ENCODE peak calls at places on chromosomes 3 and 15, in ten cellular contexts. One of them, this sample, is unnamed.
A peak's percentile ranks its signal among the peaks of the same experiment; 100 is the strongest.

GRCh38 chr3:132641837-132642538 is 17.6 kb downstream of the ACAD11 start:
- DNase-seq in T-helper 17 cell: no peak
- DNase-seq in GM23248: peak; percentile 76
- DNase-seq in AG09309: no peak
- DNase-seq in HFFc6: peak; percentile 60
- DNase-seq in breast epithelium: no peak
- DNase-seq in kidney glomerular epithelial cell: peak; percentile 76
- DNase-seq in activated CD8-positive, alpha-beta T cell treated with anti-CD3 and anti-CD28 coated beads, Interleukin-2, amount 10 ng/mL, durations not matched to agents 7 days and 5 days: no peak
- DNase-seq in activated CD4-positive, alpha-beta T cell treated with anti-CD3 and anti-CD28 coated beads, Interleukin-2, amount 50 U/mL, for 1 hour: no peak
- DNase-seq in right atrium auricular region: no peak
- DNase-seq in this sample: peak; percentile 62

GRCh38 chr3:107413264-107413663 is 36.0 kb downstream of the CCDC54 start:
- DNase-seq in GM23248: no peak
- DNase-seq in HFFc6: no peak
- DNase-seq in T-helper 17 cell: no peak
- DNase-seq in kidney glomerular epithelial cell: no peak
- DNase-seq in right atrium auricular region: no peak
- DNase-seq in activated CD8-positive, alpha-beta T cell treated with anti-CD3 and anti-CD28 coated beads, Interleukin-2, amount 10 ng/mL, durations not matched to agents 7 days and 5 days: no peak
- DNase-seq in breast epithelium: no peak
- DNase-seq in activated CD4-positive, alpha-beta T cell treated with anti-CD3 and anti-CD28 coated beads, Interleukin-2, amount 50 U/mL, for 1 hour: no peak
- DNase-seq in AG09309: no peak
- DNase-seq in this sample: no peak

GRCh38 chr3:52527039-52527731 is 6.5 kb downstream of the NT5DC2 start:
- DNase-seq in HFFc6: no peak
- DNase-seq in T-helper 17 cell: no peak
- DNase-seq in GM23248: no peak
- DNase-seq in right atrium auricular region: no peak
- DNase-seq in breast epithelium: peak; percentile 50
- DNase-seq in activated CD8-positive, alpha-beta T cell treated with anti-CD3 and anti-CD28 coated beads, Interleukin-2, amount 10 ng/mL, durations not matched to agents 7 days and 5 days: no peak
- DNase-seq in kidney glomerular epithelial cell: no peak
- DNase-seq in activated CD4-positive, alpha-beta T cell treated with anti-CD3 and anti-CD28 coated beads, Interleukin-2, amount 50 U/mL, for 1 hour: no peak
- DNase-seq in AG09309: no peak
- DNase-seq in this sample: no peak

GRCh38 chr3:117597865-117598264 is 888.3 kb downstream of the TUSC7 start:
- DNase-seq in HFFc6: no peak
- DNase-seq in activated CD4-positive, alpha-beta T cell treated with anti-CD3 and anti-CD28 coated beads, Interleukin-2, amount 50 U/mL, for 1 hour: no peak
- DNase-seq in AG09309: no peak
- DNase-seq in breast epithelium: no peak
- DNase-seq in kidney glomerular epithelial cell: no peak
- DNase-seq in right atrium auricular region: no peak
- DNase-seq in activated CD8-positive, alpha-beta T cell treated with anti-CD3 and anti-CD28 coated beads, Interleukin-2, amount 10 ng/mL, durations not matched to agents 7 days and 5 days: no peak
- DNase-seq in GM23248: no peak
- DNase-seq in T-helper 17 cell: no peak
- DNase-seq in this sample: no peak

GRCh38 chr3:71710906-71711494 is 14.2 kb downstream of the EIF4E3 start:
- DNase-seq in GM23248: peak; percentile 80
- DNase-seq in activated CD8-positive, alpha-beta T cell treated with anti-CD3 and anti-CD28 coated beads, Interleukin-2, amount 10 ng/mL, durations not matched to agents 7 days and 5 days: no peak
- DNase-seq in AG09309: no peak
- DNase-seq in breast epithelium: no peak
- DNase-seq in kidney glomerular epithelial cell: peak; percentile 46
- DNase-seq in right atrium auricular region: no peak
- DNase-seq in activated CD4-positive, alpha-beta T cell treated with anti-CD3 and anti-CD28 coated beads, Interleukin-2, amount 50 U/mL, for 1 hour: no peak
- DNase-seq in HFFc6: peak; percentile 62
- DNase-seq in T-helper 17 cell: no peak
- DNase-seq in this sample: peak; percentile 61

GRCh38 chr3:73419179-73419803 is 205.4 kb downstream of the PDZRN3 start:
- DNase-seq in kidney glomerular epithelial cell: no peak
- DNase-seq in activated CD4-positive, alpha-beta T cell treated with anti-CD3 and anti-CD28 coated beads, Interleukin-2, amount 50 U/mL, for 1 hour: no peak
- DNase-seq in T-helper 17 cell: no peak
- DNase-seq in activated CD8-positive, alpha-beta T cell treated with anti-CD3 and anti-CD28 coated beads, Interleukin-2, amount 10 ng/mL, durations not matched to agents 7 days and 5 days: no peak
- DNase-seq in HFFc6: peak; percentile 90
- DNase-seq in right atrium auricular region: no peak
- DNase-seq in AG09309: peak; percentile 42
- DNase-seq in breast epithelium: no peak
- DNase-seq in GM23248: peak; percentile 94
- DNase-seq in this sample: peak; percentile 79

GRCh38 chr15:44710236-44711088 is 661 bp downstream of the PATL2 start:
- DNase-seq in T-helper 17 cell: no peak
- DNase-seq in HFFc6: no peak
- DNase-seq in breast epithelium: no peak
- DNase-seq in AG09309: no peak
- DNase-seq in right atrium auricular region: peak; percentile 71
- DNase-seq in activated CD8-positive, alpha-beta T cell treated with anti-CD3 and anti-CD28 coated beads, Interleukin-2, amount 10 ng/mL, durations not matched to agents 7 days and 5 days: peak; percentile 66
- DNase-seq in activated CD4-positive, alpha-beta T cell treated with anti-CD3 and anti-CD28 coated beads, Interleukin-2, amount 50 U/mL, for 1 hour: no peak
- DNase-seq in GM23248: peak; percentile 65
- DNase-seq in kidney glomerular epithelial cell: no peak
- DNase-seq in this sample: peak; percentile 22

GRCh38 chr3:42501681-42502428 is 588 bp upstream of the VIPR1 start:
- DNase-seq in GM23248: peak; percentile 60
- DNase-seq in right atrium auricular region: peak; percentile 67
- DNase-seq in activated CD4-positive, alpha-beta T cell treated with anti-CD3 and anti-CD28 coated beads, Interleukin-2, amount 50 U/mL, for 1 hour: peak; percentile 63
- DNase-seq in kidney glomerular epithelial cell: no peak
- DNase-seq in T-helper 17 cell: peak; percentile 50
- DNase-seq in breast epithelium: peak; percentile 80
- DNase-seq in activated CD8-positive, alpha-beta T cell treated with anti-CD3 and anti-CD28 coated beads, Interleukin-2, amount 10 ng/mL, durations not matched to agents 7 days and 5 days: peak; percentile 71
- DNase-seq in AG09309: no peak
- DNase-seq in HFFc6: no peak
- DNase-seq in this sample: no peak

GRCh38 chr3:60610441-60611112 is 640.7 kb downstream of the FHIT start:
- DNase-seq in activated CD8-positive, alpha-beta T cell treated with anti-CD3 and anti-CD28 coated beads, Interleukin-2, amount 10 ng/mL, durations not matched to agents 7 days and 5 days: no peak
- DNase-seq in HFFc6: peak; percentile 89
- DNase-seq in kidney glomerular epithelial cell: no peak
- DNase-seq in activated CD4-positive, alpha-beta T cell treated with anti-CD3 and anti-CD28 coated beads, Interleukin-2, amount 50 U/mL, for 1 hour: no peak
- DNase-seq in AG09309: peak; percentile 49
- DNase-seq in T-helper 17 cell: no peak
- DNase-seq in right atrium auricular region: peak; percentile 87
- DNase-seq in breast epithelium: no peak
- DNase-seq in GM23248: peak; percentile 98
- DNase-seq in this sample: peak; percentile 97

GRCh38 chr3:62098646-62099365 is 274.5 kb downstream of the FEZF2 start:
- DNase-seq in right atrium auricular region: no peak
- DNase-seq in HFFc6: peak; percentile 7
- DNase-seq in GM23248: peak; percentile 22
- DNase-seq in T-helper 17 cell: no peak
- DNase-seq in kidney glomerular epithelial cell: no peak
- DNase-seq in AG09309: peak; percentile 55
- DNase-seq in activated CD4-positive, alpha-beta T cell treated with anti-CD3 and anti-CD28 coated beads, Interleukin-2, amount 50 U/mL, for 1 hour: no peak
- DNase-seq in breast epithelium: no peak
- DNase-seq in activated CD8-positive, alpha-beta T cell treated with anti-CD3 and anti-CD28 coated beads, Interleukin-2, amount 10 ng/mL, durations not matched to agents 7 days and 5 days: no peak
- DNase-seq in this sample: peak; percentile 70

GRCh38 chr15:92097473-92098178 is 244.1 kb downstream of the SLCO3A1 start:
- DNase-seq in T-helper 17 cell: peak; percentile 23
- DNase-seq in GM23248: peak; percentile 77
- DNase-seq in HFFc6: peak; percentile 16
- DNase-seq in kidney glomerular epithelial cell: peak; percentile 35
- DNase-seq in AG09309: no peak
- DNase-seq in breast epithelium: peak; percentile 59
- DNase-seq in activated CD4-positive, alpha-beta T cell treated with anti-CD3 and anti-CD28 coated beads, Interleukin-2, amount 50 U/mL, for 1 hour: peak; percentile 30
- DNase-seq in activated CD8-positive, alpha-beta T cell treated with anti-CD3 and anti-CD28 coated beads, Interleukin-2, amount 10 ng/mL, durations not matched to agents 7 days and 5 days: peak; percentile 70
- DNase-seq in right atrium auricular region: no peak
- DNase-seq in this sample: peak; percentile 58

GRCh38 chr3:14773691-14774128 is 45.1 kb upstream of the FGD5 start:
- DNase-seq in kidney glomerular epithelial cell: no peak
- DNase-seq in breast epithelium: no peak
- DNase-seq in activated CD4-positive, alpha-beta T cell treated with anti-CD3 and anti-CD28 coated beads, Interleukin-2, amount 50 U/mL, for 1 hour: no peak
- DNase-seq in T-helper 17 cell: no peak
- DNase-seq in activated CD8-positive, alpha-beta T cell treated with anti-CD3 and anti-CD28 coated beads, Interleukin-2, amount 10 ng/mL, durations not matched to agents 7 days and 5 days: peak; percentile 13
- DNase-seq in right atrium auricular region: peak; percentile 34
- DNase-seq in AG09309: no peak
- DNase-seq in GM23248: no peak
- DNase-seq in HFFc6: no peak
- DNase-seq in this sample: no peak

GRCh38 chr15:39920510-39921273 is 626 bp upstream of the GPR176 start:
- DNase-seq in breast epithelium: peak; percentile 72
- DNase-seq in right atrium auricular region: peak; percentile 69
- DNase-seq in AG09309: peak; percentile 25
- DNase-seq in HFFc6: peak; percentile 73
- DNase-seq in kidney glomerular epithelial cell: peak; percentile 95
- DNase-seq in activated CD8-positive, alpha-beta T cell treated with anti-CD3 and anti-CD28 coated beads, Interleukin-2, amount 10 ng/mL, durations not matched to agents 7 days and 5 days: peak; percentile 75
- DNase-seq in activated CD4-positive, alpha-beta T cell treated with anti-CD3 and anti-CD28 coated beads, Interleukin-2, amount 50 U/mL, for 1 hour: peak; percentile 71
- DNase-seq in GM23248: peak; percentile 97
- DNase-seq in T-helper 17 cell: peak; percentile 74
- DNase-seq in this sample: peak; percentile 81

GRCh38 chr3:67461667-67462142 is 192.7 kb downstream of the SUCLG2 start:
- DNase-seq in GM23248: peak; percentile 10
- DNase-seq in AG09309: no peak
- DNase-seq in HFFc6: no peak
- DNase-seq in right atrium auricular region: no peak
- DNase-seq in breast epithelium: no peak
- DNase-seq in T-helper 17 cell: no peak
- DNase-seq in activated CD8-positive, alpha-beta T cell treated with anti-CD3 and anti-CD28 coated beads, Interleukin-2, amount 10 ng/mL, durations not matched to agents 7 days and 5 days: no peak
- DNase-seq in activated CD4-positive, alpha-beta T cell treated with anti-CD3 and anti-CD28 coated beads, Interleukin-2, amount 50 U/mL, for 1 hour: no peak
- DNase-seq in kidney glomerular epithelial cell: no peak
- DNase-seq in this sample: peak; percentile 43

GRCh38 chr3:142858043-142858442 is 30.8 kb downstream of the PCOLCE2 start:
- DNase-seq in breast epithelium: no peak
- DNase-seq in activated CD8-positive, alpha-beta T cell treated with anti-CD3 and anti-CD28 coated beads, Interleukin-2, amount 10 ng/mL, durations not matched to agents 7 days and 5 days: no peak
- DNase-seq in right atrium auricular region: no peak
- DNase-seq in activated CD4-positive, alpha-beta T cell treated with anti-CD3 and anti-CD28 coated beads, Interleukin-2, amount 50 U/mL, for 1 hour: no peak
- DNase-seq in kidney glomerular epithelial cell: no peak
- DNase-seq in GM23248: no peak
- DNase-seq in T-helper 17 cell: no peak
- DNase-seq in HFFc6: no peak
- DNase-seq in AG09309: no peak
- DNase-seq in this sample: no peak

GRCh38 chr3:130839815-130840214 is 54.1 kb upstream of the ATP2C1 start:
- DNase-seq in activated CD8-positive, alpha-beta T cell treated with anti-CD3 and anti-CD28 coated beads, Interleukin-2, amount 10 ng/mL, durations not matched to agents 7 days and 5 days: no peak
- DNase-seq in HFFc6: no peak
- DNase-seq in AG09309: no peak
- DNase-seq in GM23248: no peak
- DNase-seq in T-helper 17 cell: no peak
- DNase-seq in kidney glomerular epithelial cell: no peak
- DNase-seq in breast epithelium: no peak
- DNase-seq in activated CD4-positive, alpha-beta T cell treated with anti-CD3 and anti-CD28 coated beads, Interleukin-2, amount 50 U/mL, for 1 hour: no peak
- DNase-seq in right atrium auricular region: no peak
- DNase-seq in this sample: no peak

GRCh38 chr3:111324142-111324541 is 217.9 kb upstream of the CD96 start:
- DNase-seq in breast epithelium: no peak
- DNase-seq in activated CD8-positive, alpha-beta T cell treated with anti-CD3 and anti-CD28 coated beads, Interleukin-2, amount 10 ng/mL, durations not matched to agents 7 days and 5 days: no peak
- DNase-seq in T-helper 17 cell: no peak
- DNase-seq in AG09309: no peak
- DNase-seq in kidney glomerular epithelial cell: no peak
- DNase-seq in right atrium auricular region: no peak
- DNase-seq in HFFc6: no peak
- DNase-seq in activated CD4-positive, alpha-beta T cell treated with anti-CD3 and anti-CD28 coated beads, Interleukin-2, amount 50 U/mL, for 1 hour: no peak
- DNase-seq in GM23248: no peak
- DNase-seq in this sample: no peak

GRCh38 chr3:72375237-72376154 is 472.7 kb downstream of the SHQ1 start:
- DNase-seq in kidney glomerular epithelial cell: no peak
- DNase-seq in activated CD8-positive, alpha-beta T cell treated with anti-CD3 and anti-CD28 coated beads, Interleukin-2, amount 10 ng/mL, durations not matched to agents 7 days and 5 days: no peak
- DNase-seq in breast epithelium: no peak
- DNase-seq in AG09309: no peak
- DNase-seq in activated CD4-positive, alpha-beta T cell treated with anti-CD3 and anti-CD28 coated beads, Interleukin-2, amount 50 U/mL, for 1 hour: no peak
- DNase-seq in GM23248: no peak
- DNase-seq in T-helper 17 cell: no peak
- DNase-seq in HFFc6: no peak
- DNase-seq in right atrium auricular region: no peak
- DNase-seq in this sample: no peak

GRCh38 chr3:126414961-126415660 is 20.4 kb downstream of the CFAP100 start:
- DNase-seq in HFFc6: no peak
- DNase-seq in right atrium auricular region: no peak
- DNase-seq in activated CD4-positive, alpha-beta T cell treated with anti-CD3 and anti-CD28 coated beads, Interleukin-2, amount 50 U/mL, for 1 hour: no peak
- DNase-seq in AG09309: no peak
- DNase-seq in kidney glomerular epithelial cell: no peak
- DNase-seq in T-helper 17 cell: no peak
- DNase-seq in activated CD8-positive, alpha-beta T cell treated with anti-CD3 and anti-CD28 coated beads, Interleukin-2, amount 10 ng/mL, durations not matched to agents 7 days and 5 days: no peak
- DNase-seq in GM23248: no peak
- DNase-seq in breast epithelium: no peak
- DNase-seq in this sample: no peak

GRCh38 chr3:115436767-115437301 is 186.5 kb upstream of the GAP43 start:
- DNase-seq in T-helper 17 cell: no peak
- DNase-seq in activated CD8-positive, alpha-beta T cell treated with anti-CD3 and anti-CD28 coated beads, Interleukin-2, amount 10 ng/mL, durations not matched to agents 7 days and 5 days: no peak
- DNase-seq in activated CD4-positive, alpha-beta T cell treated with anti-CD3 and anti-CD28 coated beads, Interleukin-2, amount 50 U/mL, for 1 hour: no peak
- DNase-seq in kidney glomerular epithelial cell: peak; percentile 57
- DNase-seq in HFFc6: peak; percentile 97
- DNase-seq in AG09309: peak; percentile 95
- DNase-seq in breast epithelium: no peak
- DNase-seq in right atrium auricular region: no peak
- DNase-seq in GM23248: peak; percentile 97
- DNase-seq in this sample: peak; percentile 96

GRCh38 chr3:165768680-165769079 is 68.5 kb downstream of the BCHE start:
- DNase-seq in kidney glomerular epithelial cell: no peak
- DNase-seq in T-helper 17 cell: no peak
- DNase-seq in AG09309: no peak
- DNase-seq in activated CD8-positive, alpha-beta T cell treated with anti-CD3 and anti-CD28 coated beads, Interleukin-2, amount 10 ng/mL, durations not matched to agents 7 days and 5 days: no peak
- DNase-seq in activated CD4-positive, alpha-beta T cell treated with anti-CD3 and anti-CD28 coated beads, Interleukin-2, amount 50 U/mL, for 1 hour: no peak
- DNase-seq in GM23248: no peak
- DNase-seq in right atrium auricular region: no peak
- DNase-seq in HFFc6: no peak
- DNase-seq in breast epithelium: no peak
- DNase-seq in this sample: no peak

GRCh38 chr15:31597466-31597865 is 270.8 kb downstream of the KLF13 start:
- DNase-seq in kidney glomerular epithelial cell: no peak
- DNase-seq in breast epithelium: no peak
- DNase-seq in activated CD8-positive, alpha-beta T cell treated with anti-CD3 and anti-CD28 coated beads, Interleukin-2, amount 10 ng/mL, durations not matched to agents 7 days and 5 days: no peak
- DNase-seq in activated CD4-positive, alpha-beta T cell treated with anti-CD3 and anti-CD28 coated beads, Interleukin-2, amount 50 U/mL, for 1 hour: no peak
- DNase-seq in GM23248: no peak
- DNase-seq in T-helper 17 cell: no peak
- DNase-seq in HFFc6: no peak
- DNase-seq in AG09309: no peak
- DNase-seq in right atrium auricular region: no peak
- DNase-seq in this sample: no peak

This sample was measured in AG10803.